ENCODE peak calls at places on chromosomes 7 and 10, in five cellular contexts. F is K562, L is fibroblast of lung, B is upper lobe of right lung, J is tibial artery. V is an unnamed sample.
A peak's percentile ranks its signal among the peaks of the same experiment; 100 is the strongest.

GRCh38 chr7:80449841-80450240 is 62.0 kb downstream of the GNAT3 start:
- DNase-seq in F (no peak), L (no peak), B (no peak), J (no peak), V (no peak)

GRCh38 chr7:135349746-135350145 is 116.1 kb downstream of the STRA8 start:
- DNase-seq in F (no peak), L (no peak), B (no peak), J (no peak), V (no peak)

GRCh38 chr10:95333997-95334792 is 43.4 kb upstream of the PDLIM1 start:
- DNase-seq in F (no peak), L (peak; percentile 91), B (no peak), J (peak; percentile 88), V (peak; percentile 36)

GRCh38 chr10:13820591-13821377 is 234.0 kb downstream of the PRPF18 start:
- DNase-seq in F (no peak), L (no peak), B (no peak), J (no peak), V (no peak)

GRCh38 chr10:31207636-31208035 is 111.4 kb upstream of the ZEB1 start:
- DNase-seq in F (no peak), L (no peak), B (no peak), J (no peak), V (no peak)

GRCh38 chr10:15436696-15437095 is 65.6 kb upstream of the FAM171A1 start:
- DNase-seq in F (no peak), L (peak; percentile 29), B (no peak), J (no peak), V (no peak)

GRCh38 chr10:130025811-130026510 is 61.9 kb upstream of the EBF3 start:
- DNase-seq in F (no peak), L (no peak), B (no peak), J (peak; percentile 44), V (no peak)

GRCh38 chr7:149240637-149241036 is 1.2 kb downstream of the ZNF212 start:
- DNase-seq in F (no peak), L (no peak), B (no peak), J (no peak), V (no peak)

GRCh38 chr7:106126170-106126938 is 14.2 kb upstream of the SYPL1 start:
- DNase-seq in F (no peak), L (peak; percentile 75), B (no peak), J (no peak), V (peak; percentile 58)

GRCh38 chr7:47248797-47249196 is 333.1 kb downstream of the TNS3 start:
- DNase-seq in F (no peak), L (no peak), B (no peak), J (no peak), V (no peak)

GRCh38 chr10:100745882-100746412 is 565 bp downstream of the PAX2 start:
- DNase-seq in F (no peak), L (no peak), B (no peak), J (no peak), V (no peak)

GRCh38 chr7:78516450-78516849 is 717.9 kb downstream of the PHTF2 start:
- DNase-seq in F (no peak), L (no peak), B (no peak), J (no peak), V (no peak)

GRCh38 chr7:51344406-51344805 is 27.8 kb upstream of the COBL start:
- DNase-seq in F (no peak), L (no peak), B (no peak), J (no peak), V (no peak)

GRCh38 chr7:115099906-115100305 is 178.0 kb downstream of the MDFIC start:
- DNase-seq in F (no peak), L (peak; percentile 69), B (no peak), J (no peak), V (no peak)

GRCh38 chr7:25851332-25852248 is 300.4 kb upstream of the NFE2L3 start:
- DNase-seq in F (peak; percentile 68), L (peak; percentile 89), B (peak; percentile 86), J (peak; percentile 95), V (peak; percentile 77)

GRCh38 chr10:115795964-115796363 is 477.0 kb downstream of the GFRA1 start:
- DNase-seq in F (no peak), L (no peak), B (no peak), J (no peak), V (no peak)

DNA sequence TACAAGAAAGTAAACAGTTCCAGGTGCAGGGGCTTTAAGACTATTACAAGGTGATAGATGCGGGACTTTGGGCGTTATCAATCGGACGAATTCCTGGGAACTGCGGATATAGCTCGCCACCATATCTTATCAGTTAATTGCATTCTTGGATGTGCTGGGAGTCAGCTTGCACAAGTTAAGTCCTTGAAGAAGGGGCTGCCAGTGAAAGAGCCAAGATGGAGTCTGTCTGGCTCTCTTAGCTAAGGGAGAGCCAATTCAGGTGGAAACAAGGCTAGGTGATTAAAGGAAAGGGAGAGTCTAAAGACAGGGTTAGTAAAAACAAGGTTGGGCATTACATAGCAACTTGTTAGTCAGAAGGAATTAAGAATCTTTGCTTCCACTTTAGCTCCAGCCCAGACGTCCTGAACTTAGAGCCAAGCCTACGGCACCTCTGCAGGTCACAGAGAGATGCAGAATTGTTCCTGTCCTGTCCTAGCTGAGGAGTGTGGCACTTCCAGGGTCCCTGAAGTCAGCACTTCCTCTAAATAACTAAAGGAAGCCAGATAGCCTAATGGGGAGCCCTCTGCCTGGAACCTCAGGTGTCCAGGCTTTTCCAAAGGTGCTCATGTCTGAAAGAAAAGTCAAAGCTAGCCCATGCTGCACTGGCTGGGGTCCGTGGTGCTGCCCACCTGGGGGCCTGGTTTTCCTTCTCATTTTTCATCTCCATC is 17.3 kb downstream of the ZC3HAV1 start:
- DNase-seq in F (no peak), L (no peak), B (no peak), J (no peak), V (no peak)
- H3K4me1 ChIP-seq in F (peaks cover 42% of the 10 kb centered on the region), L (no peaks in the 10 kb centered on the region), B (peaks cover 16% of the 10 kb centered on the region), J (peaks cover 4% of the 10 kb centered on the region), V (peaks cover 53% of the 10 kb centered on the region)

DNA sequence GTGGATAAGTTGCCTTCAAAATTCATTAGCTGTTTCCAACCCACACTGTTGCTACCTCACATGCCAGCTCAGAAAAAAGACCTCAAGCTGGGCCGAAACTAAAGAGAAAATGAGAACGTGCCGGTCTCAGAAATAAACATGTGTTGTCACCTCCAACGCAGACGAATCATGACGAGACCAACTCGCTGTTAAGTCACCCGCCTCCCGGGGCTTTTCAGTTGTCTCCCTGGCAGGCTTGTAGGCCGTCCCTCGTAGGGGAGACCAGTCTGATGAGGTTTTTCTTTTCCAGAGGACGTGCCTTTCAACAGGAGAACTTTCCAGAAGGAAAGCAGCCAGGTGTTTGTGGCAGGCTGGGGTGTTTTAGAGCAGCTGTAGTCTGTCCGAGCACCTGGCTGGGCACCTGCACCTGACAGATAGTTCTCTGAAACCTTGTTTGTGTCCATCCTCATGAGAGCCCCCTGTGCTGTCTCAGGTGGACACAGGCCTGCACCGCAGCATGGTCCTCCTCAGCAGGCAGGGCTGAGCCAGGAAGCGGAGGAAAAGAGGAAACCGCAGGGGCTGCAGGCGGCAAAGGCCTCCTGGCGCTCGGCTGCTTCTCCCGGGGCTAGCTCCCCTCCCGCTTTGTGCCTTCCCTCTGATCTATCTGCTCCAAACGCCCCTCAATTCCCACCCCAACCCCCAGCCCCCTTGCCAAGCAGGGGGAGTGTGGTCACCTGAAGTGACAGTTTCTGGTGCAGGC is 78.8 kb downstream of the CHST15 start:
- DNase-seq in F (no peak), L (no peak), B (no peak), J (no peak), V (no peak)
- H3K4me1 ChIP-seq in F (no peaks in the 10 kb centered on the region), L (no peaks in the 10 kb centered on the region), B (no peaks in the 10 kb centered on the region), J (no peaks in the 10 kb centered on the region), V (no peaks in the 10 kb centered on the region)

GRCh38 chr7:157002819-157003421 is 7.5 kb downstream of the MNX1 start:
- DNase-seq in F (no peak), L (no peak), B (peak; percentile 46), J (peak; percentile 40), V (no peak)

GRCh38 chr7:157000047-157000726 is 10.3 kb downstream of the MNX1 start:
- DNase-seq in F (peak; percentile 63), L (no peak), B (no peak), J (peak; percentile 19), V (no peak)

GRCh38 chr7:157003445-157004049 is 6.9 kb downstream of the MNX1 start:
- DNase-seq in F (no peak), L (no peak), B (peak; percentile 58), J (peak; percentile 61), V (no peak)

GRCh38 chr7:157000741-157001653 is 9.5 kb downstream of the MNX1 start:
- DNase-seq in F (no peak), L (no peak), B (peak; percentile 12), J (peak; percentile 17), V (no peak)

GRCh38 chr7:157001920-157002818 is 8.3 kb downstream of the MNX1 start:
- DNase-seq in F (no peak), L (no peak), B (peak; percentile 49), J (peak; percentile 51), V (no peak)
- H3K4me1 ChIP-seq in F (peaks cover 16% of the 10 kb centered on the region), L (no peaks in the 10 kb centered on the region), B (peaks cover 31% of the 10 kb centered on the region), J (peaks cover 57% of the 10 kb centered on the region), V (peaks cover 31% of the 10 kb centered on the region)

GRCh38 chr7:36276428-36277246 is 113.0 kb upstream of the ANLN start:
- DNase-seq in F (no peak), L (peak; percentile 25), B (no peak), J (peak; percentile 13), V (no peak)

GRCh38 chr7:36277247-36277542 is 112.5 kb upstream of the ANLN start:
- DNase-seq in F (no peak), L (no peak), B (no peak), J (peak; percentile 48), V (peak; percentile 22)

GRCh38 chr7:36273836-36274235 is 115.8 kb upstream of the ANLN start:
- DNase-seq in F (no peak), L (no peak), B (no peak), J (peak; percentile 49), V (no peak)

GRCh38 chr7:36278069-36278766 is 111.4 kb upstream of the ANLN start:
- DNase-seq in F (no peak), L (no peak), B (no peak), J (peak; percentile 33), V (no peak)

DNA sequence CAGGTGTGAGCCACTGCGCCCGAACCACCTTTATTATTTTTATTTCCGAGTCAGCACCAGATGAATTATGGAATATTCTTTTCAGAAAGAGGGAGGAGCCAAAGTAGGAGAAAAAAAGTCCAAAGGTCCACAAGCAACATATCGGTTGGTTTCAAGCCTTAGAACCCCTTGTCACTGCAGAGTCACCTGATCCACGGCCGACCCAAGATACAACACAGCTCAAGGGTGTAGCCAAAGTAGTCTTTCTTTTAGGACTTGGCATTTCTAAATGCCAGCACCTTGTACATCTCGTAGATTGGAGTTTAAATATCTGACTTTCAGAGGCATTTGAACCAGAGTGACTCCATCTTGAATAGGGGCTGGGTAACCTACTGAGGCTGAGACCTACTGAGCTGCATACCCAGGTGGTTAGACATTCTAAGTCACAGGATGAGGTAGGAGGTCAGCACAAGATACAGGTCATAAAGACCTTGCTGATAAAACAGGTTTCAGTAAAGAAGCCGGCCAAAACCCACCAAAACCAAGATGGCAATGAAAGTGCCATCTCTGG is 113.9 kb upstream of the ANLN start:
- DNase-seq in F (no peak), L (no peak), B (no peak), J (no peak), V (peak; percentile 6)
- H3K4me1 ChIP-seq in F (no peaks in the 10 kb centered on the region), L (peaks cover 4% of the 10 kb centered on the region), B (peaks cover 16% of the 10 kb centered on the region), J (peaks cover 26% of the 10 kb centered on the region), V (peaks cover 4% of the 10 kb centered on the region)

GRCh38 chr7:27131390-27131819 is 848 bp upstream of the HOXA4 start:
- DNase-seq in F (no peak), L (no peak), B (no peak), J (no peak), V (no peak)
- H3K4me1 ChIP-seq in F (peaks cover 7% of the 10 kb centered on the region), L (peaks cover 28% of the 10 kb centered on the region), B (peaks cover 54% of the 10 kb centered on the region), J (peaks cover 35% of the 10 kb centered on the region), V (peaks cover 54% of the 10 kb centered on the region)

GRCh38 chr7:69457912-69458491 is 140.3 kb upstream of the AUTS2 start:
- DNase-seq in F (no peak), L (no peak), B (no peak), J (no peak), V (peak; percentile 30)
- H3K4me1 ChIP-seq in F (no peaks in the 10 kb centered on the region), L (no peaks in the 10 kb centered on the region), B (no peaks in the 10 kb centered on the region), J (no peaks in the 10 kb centered on the region), V (no peaks in the 10 kb centered on the region)

V was measured in adrenal gland.